ENCODE peak calls at places on chromosome 1, in six cellular contexts. Q is HepG2, G is K562, C is H1, Z is SK-N-SH, Y is GM12878. V is an unnamed sample.

GRCh38 chr1:223248001-223248786 is 105.1 kb upstream of the TLR5 start:
- DNase-seq in Y (no peak), Z (no peak), Q (no peak), C (no peak), G (no peak), V (no peak)

GRCh38 chr1:202076050-202076511 is 46.6 kb upstream of the GPR37L1 start:
- DNase-seq in Q (peak), G (peak), C (no peak), Y (no peak), Z (peak), V (no peak)

GRCh38 chr1:201769966-201770365 is 59.0 kb upstream of the IPO9 start:
- DNase-seq in Q (no peak), Z (no peak), Y (no peak), G (no peak), C (no peak), V (no peak)

GRCh38 chr1:190436615-190437014 is 41.0 kb downstream of the BRINP3 start:
- DNase-seq in Q (peak), Y (peak), Z (peak), C (no peak), G (peak), V (no peak)

GRCh38 chr1:117128323-117129079 is 7.0 kb upstream of the TRIM45 start:
- DNase-seq in Q (no peak), Y (no peak), G (peak), Z (peak), C (no peak), V (no peak)

GRCh38 chr1:180489976-180490375 is 12.4 kb downstream of the ACBD6 start:
- DNase-seq in Y (no peak), G (no peak), Z (no peak), Q (no peak), C (no peak), V (no peak)

GRCh38 chr1:81489372-81489934 is 311.3 kb upstream of the ADGRL2 start:
- DNase-seq in Z (no peak), Q (no peak), Y (no peak), G (no peak), C (no peak), V (no peak)

GRCh38 chr1:34928066-34928864 is 1.2 kb downstream of the DLGAP3 start:
- DNase-seq in Y (no peak), G (no peak), C (no peak), Z (peak), Q (no peak), V (no peak)

GRCh38 chr1:6024376-6024775 is 21.3 kb upstream of the KCNAB2 start:
- DNase-seq in Y (no peak), Z (no peak), G (no peak), Q (no peak), C (no peak), V (no peak)

GRCh38 chr1:76998582-76999189 is 131.4 kb downstream of the ST6GALNAC5 start:
- DNase-seq in C (no peak), Y (no peak), Z (no peak), G (no peak), Q (no peak), V (no peak)

GRCh38 chr1:109357673-109358072 is 40.0 kb downstream of the SORT1 start:
- DNase-seq in G (no peak), C (no peak), Z (no peak), Y (no peak), Q (no peak), V (no peak)

GRCh38 chr1:156505679-156506298 is 5.2 kb upstream of the MEF2D start:
- DNase-seq in Y (no peak), Z (no peak), C (no peak), Q (no peak), G (no peak), V (no peak)

GRCh38 chr1:38741341-38741740 is 118.2 kb downstream of the RRAGC start:
- DNase-seq in Y (no peak), C (no peak), G (peak), Q (no peak), Z (no peak), V (no peak)

GRCh38 chr1:167293057-167293456 is 72.4 kb downstream of the POU2F1 start:
- DNase-seq in C (no peak), Q (no peak), Y (no peak), Z (no peak), G (no peak), V (no peak)

GRCh38 chr1:11806307-11806936 is 431 bp downstream of the CLCN6 start:
- DNase-seq in G (peak), Y (no peak), Z (no peak), Q (no peak), C (no peak), V (peak)

GRCh38 chr1:197042676-197043341 is 24.3 kb downstream of the F13B start:
- DNase-seq in C (no peak), Y (no peak), Q (peak), G (no peak), Z (no peak), V (no peak)

GRCh38 chr1:233673947-233674431 is 60.1 kb downstream of the KCNK1 start:
- DNase-seq in Z (no peak), C (no peak), G (peak), Q (no peak), Y (no peak), V (no peak)

GRCh38 chr1:154810571-154810970 is 59.5 kb downstream of the KCNN3 start:
- DNase-seq in G (no peak), Q (no peak), Y (no peak), Z (no peak), C (no peak), V (no peak)

GRCh38 chr1:162672678-162673259 is 40.5 kb downstream of the DDR2 start:
- DNase-seq in G (no peak), Y (no peak), C (no peak), Q (no peak), Z (no peak), V (no peak)

GRCh38 chr1:221961532-221962292 is 219.8 kb upstream of the DUSP10 start:
- DNase-seq in G (peak), Z (no peak), Y (peak), Q (peak), C (no peak), V (peak)

GRCh38 chr1:7595338-7595737 is 175.8 kb upstream of the VAMP3 start:
- DNase-seq in Q (no peak), Z (no peak), G (no peak), C (no peak), Y (no peak), V (no peak)

GRCh38 chr1:25658791-25659431 is 42.3 kb downstream of the MAN1C1 start:
- DNase-seq in G (no peak), Y (no peak), C (no peak), Z (peak), Q (no peak), V (no peak)

GRCh38 chr1:214718724-214719123 is 115.7 kb downstream of the CENPF start:
- DNase-seq in Y (no peak), G (no peak), Z (no peak), C (no peak), Q (no peak), V (no peak)

GRCh38 chr1:236163460-236164153 is 21.3 kb downstream of the GPR137B start:
- DNase-seq in C (no peak), Z (no peak), Q (no peak), Y (no peak), G (no peak), V (no peak)

GRCh38 chr1:33147997-33148314 is 33.9 kb downstream of the TRIM62 start:
- DNase-seq in G (peak), Z (peak), Q (peak), C (no peak), Y (no peak), V (no peak)

GRCh38 chr1:173758980-173759379 is 44.2 kb downstream of the KLHL20 start:
- DNase-seq in G (peak), Z (no peak), Q (no peak), Y (no peak), C (no peak), V (no peak)

GRCh38 chr1:160567858-160568682 is 11.2 kb downstream of the CD84 start:
- DNase-seq in Z (no peak), C (no peak), G (peak), Y (no peak), Q (no peak), V (peak)

GRCh38 chr1:200889571-200889970 is 5.1 kb upstream of the INAVA start:
- DNase-seq in G (no peak), Z (no peak), C (no peak), Q (no peak), Y (no peak), V (no peak)

GRCh38 chr1:57832616-57833015 is 408.8 kb upstream of the DAB1 start:
- DNase-seq in C (peak), Y (no peak), Z (no peak), Q (no peak), G (no peak), V (no peak)

GRCh38 chr1:197141556-197141955 is 4.9 kb downstream of the ASPM start:
- DNase-seq in C (no peak), Q (no peak), Y (no peak), Z (no peak), G (no peak), V (no peak)

GRCh38 chr1:239929317-239929716 is 162.4 kb upstream of the FMN2 start:
- DNase-seq in G (no peak), C (no peak), Z (no peak), Q (no peak), Y (no peak), V (no peak)

GRCh38 chr1:194378517-194378916 is 1192.1 kb upstream of the B3GALT2 start:
- DNase-seq in C (no peak), Y (no peak), Z (no peak), G (peak), Q (no peak), V (no peak)

GRCh38 chr1:105138445-105138821 is 1388.7 kb downstream of the AMY1C start:
- DNase-seq in C (no peak), Z (peak), Q (peak), G (peak), Y (no peak), V (no peak)

GRCh38 chr1:7153464-7153863 is 368.2 kb downstream of the CAMTA1 start:
- DNase-seq in Y (no peak), C (no peak), Z (no peak), Q (no peak), G (no peak), V (no peak)

GRCh38 chr1:48469616-48470500 is 2.1 kb downstream of the SPATA6 start:
- DNase-seq in C (no peak), Y (no peak), Q (no peak), Z (no peak), G (no peak), V (peak)

GRCh38 chr1:48471603-48472576 is at the start of gene SPATA6:
- DNase-seq in C (peak), Q (peak), Z (peak), Y (peak), G (peak), V (peak)

GRCh38 chr1:48471103-48471502 is 901 bp downstream of the SPATA6 start:
- DNase-seq in Y (no peak), Z (no peak), G (no peak), C (no peak), Q (no peak), V (no peak)

GRCh38 chr1:48470506-48470905 is 1.5 kb downstream of the SPATA6 start:
- DNase-seq in C (no peak), Y (no peak), Z (no peak), G (no peak), Q (no peak), V (no peak)

GRCh38 chr1:48472747-48473146 is 743 bp upstream of the SPATA6 start:
- DNase-seq in G (no peak), Y (no peak), Q (no peak), C (no peak), Z (peak), V (no peak)
- TF ChIP-seq GABPA in G (no peak), Y (no peak), Q (no peak), C (no peak), Z (no peak), V (no peak)

GRCh38 chr1:244049969-244050834 is 881 bp upstream of the ZBTB18 start:
- DNase-seq in Y (no peak), C (no peak), G (no peak), Z (no peak), Q (no peak), V (peak)
- TF ChIP-seq GABPA in Y (no peak), C (no peak), G (no peak), Z (no peak), Q (no peak), V (no peak)

DNA sequence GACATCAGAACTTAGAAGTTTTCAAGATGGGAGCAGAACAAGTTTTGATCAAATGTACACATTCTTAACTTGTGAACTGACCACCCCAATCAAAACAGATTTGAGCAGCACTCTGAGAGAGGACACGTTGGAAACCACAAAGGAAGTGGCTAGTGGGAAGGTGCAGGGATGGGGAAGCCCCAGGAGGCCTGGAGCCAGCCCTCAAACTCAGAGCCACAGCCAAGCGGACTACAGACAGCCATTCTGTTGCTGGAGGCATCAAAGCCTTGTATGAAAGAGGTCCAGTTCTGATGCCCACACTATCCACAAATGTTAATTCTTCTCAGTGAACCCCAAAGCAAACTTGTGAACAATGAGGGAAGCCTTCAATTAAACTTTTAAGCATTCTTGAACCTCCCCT is 143.6 kb upstream of the RAB4A start:
- DNase-seq in Z (no peak), G (no peak), Y (no peak), Q (no peak), C (no peak), V (peak)
- TF ChIP-seq GABPA in Z (no peak), G (no peak), Y (no peak), Q (no peak), C (no peak), V (no peak)

DNA sequence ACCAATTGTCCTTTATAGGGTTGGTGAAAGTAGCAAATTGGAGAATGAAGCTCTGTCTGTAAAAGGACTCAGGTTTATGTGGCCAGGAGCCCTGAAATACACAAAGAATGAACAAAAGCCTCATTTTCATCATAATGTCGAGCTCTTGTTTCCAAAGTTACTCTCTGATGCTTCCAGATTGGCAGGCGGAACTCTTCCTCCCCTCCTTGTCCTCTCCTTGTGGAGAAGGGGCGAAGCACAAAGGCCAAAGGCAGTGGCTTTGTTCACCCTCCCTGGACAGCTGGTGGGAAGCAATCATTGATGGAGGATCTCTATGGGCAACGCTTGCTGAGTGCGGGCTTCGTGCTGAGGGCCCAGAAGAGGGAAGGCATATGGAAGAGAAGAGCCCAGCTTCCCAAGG is 5.6 kb downstream of the CA6 start:
- DNase-seq in Z (no peak), Y (no peak), C (no peak), G (no peak), Q (no peak), V (no peak)
- TF ChIP-seq GABPA in Z (no peak), Y (no peak), C (no peak), G (no peak), Q (no peak), V (no peak)

DNA sequence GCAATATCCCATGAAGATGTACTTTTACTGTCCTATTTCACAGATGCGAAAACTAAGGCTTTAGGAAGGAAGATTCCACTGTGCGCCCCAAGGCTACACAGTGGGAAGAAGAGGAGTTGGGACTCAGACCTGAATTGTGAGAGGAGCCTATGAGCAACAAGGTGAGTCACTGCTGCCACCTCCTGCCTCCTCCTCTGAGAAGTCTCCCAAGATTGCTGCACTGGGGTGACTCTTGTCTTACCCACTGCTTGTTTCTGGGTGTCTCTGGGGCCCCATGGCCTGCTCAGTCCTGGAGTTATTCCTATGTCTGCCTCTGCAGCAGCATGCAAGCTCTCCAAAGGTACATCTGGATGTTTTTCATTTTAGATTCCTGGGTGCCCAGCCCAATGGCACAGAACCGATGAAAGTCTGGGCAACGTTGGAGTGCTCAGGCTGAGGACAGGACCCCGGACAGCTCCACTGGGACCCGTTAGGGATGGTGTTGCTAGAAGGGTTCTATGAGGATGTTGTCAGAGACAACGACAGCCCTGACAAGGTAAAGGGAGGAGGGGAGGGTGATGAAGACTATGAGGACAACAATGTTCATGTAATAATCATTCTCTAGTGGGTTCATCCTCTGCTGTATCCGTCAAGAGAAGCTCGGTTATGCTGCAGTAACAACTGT is 11.0 kb upstream of the C1QA start:
- DNase-seq in Y (no peak), G (no peak), Q (no peak), Z (no peak), C (no peak), V (no peak)
- TF ChIP-seq GABPA in Y (no peak), G (no peak), Q (no peak), Z (no peak), C (no peak), V (no peak)

GRCh38 chr1:17875171-17875881 is 120.2 kb downstream of the ACTL8 start:
- DNase-seq in Z (no peak), Q (no peak), G (no peak), Y (no peak), C (no peak), V (no peak)

GRCh38 chr1:17874231-17874630 is 119.1 kb downstream of the ACTL8 start:
- DNase-seq in Y (no peak), C (no peak), G (no peak), Q (no peak), Z (no peak), V (no peak)

GRCh38 chr1:17874665-17875064 is 119.5 kb downstream of the ACTL8 start:
- DNase-seq in Z (no peak), C (no peak), Y (no peak), G (no peak), Q (no peak), V (no peak)

GRCh38 chr1:17877316-17877715 is 122.2 kb downstream of the ACTL8 start:
- DNase-seq in Y (no peak), Q (no peak), Z (no peak), G (no peak), C (no peak), V (no peak)

DNA sequence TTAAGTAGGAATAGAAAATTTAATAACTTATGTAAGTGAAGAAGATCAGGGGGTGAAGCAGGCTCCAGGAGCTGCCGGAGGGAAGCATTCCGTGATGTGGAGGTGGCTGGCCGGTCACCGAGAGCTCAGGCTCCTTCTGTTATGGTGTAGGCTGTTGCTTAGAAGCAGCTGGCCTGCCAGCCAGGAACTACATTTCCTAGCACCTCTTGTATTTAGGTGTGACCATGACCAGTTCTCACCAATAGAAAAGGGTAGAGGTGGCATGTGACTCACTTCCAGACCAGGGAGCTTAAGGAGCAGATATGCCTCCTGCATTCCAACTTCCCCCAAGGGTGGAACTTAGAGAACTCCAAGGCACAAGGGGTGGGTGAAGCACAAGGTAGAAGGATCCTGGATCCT is 120.7 kb downstream of the ACTL8 start:
- DNase-seq in C (no peak), G (no peak), Q (no peak), Y (no peak), Z (no peak), V (no peak)
- TF ChIP-seq GABPA in C (no peak), G (no peak), Q (no peak), Y (no peak), Z (no peak), V (no peak)

GRCh38 chr1:19844726-19845125 is 29.6 kb upstream of the RNF186 start:
- DNase-seq in G (no peak), Y (no peak), C (no peak), Q (no peak), Z (no peak), V (no peak)

GRCh38 chr1:19840228-19840627 is 25.1 kb upstream of the RNF186 start:
- DNase-seq in G (no peak), C (no peak), Z (no peak), Y (no peak), Q (no peak), V (no peak)

GRCh38 chr1:19846338-19846737 is 31.3 kb upstream of the RNF186 start:
- DNase-seq in Q (no peak), G (no peak), Z (no peak), C (no peak), Y (no peak), V (no peak)

GRCh38 chr1:19845166-19845954 is 30.3 kb upstream of the RNF186 start:
- DNase-seq in C (no peak), Y (no peak), Z (no peak), G (no peak), Q (no peak), V (no peak)
- TF ChIP-seq GABPA in C (no peak), Y (no peak), Z (no peak), G (no peak), Q (no peak), V (no peak)

GRCh38 chr1:13806108-13806507 is 106.1 kb downstream of the PRDM2 start:
- DNase-seq in Z (no peak), G (no peak), Y (no peak), Q (no peak), C (no peak), V (no peak)
- TF ChIP-seq GABPA in Z (no peak), G (no peak), Y (no peak), Q (no peak), C (no peak), V (no peak)